ENCODE peak calls at places on chromosomes 11 and 22, in five cellular contexts. Q is H1, F is GM12878, B is SK-N-SH, O is WTC11. N is an unnamed sample.

GRCh38 chr11:39541945-39542351 is 1917.5 kb downstream of the LRRC4C start:
- DNase-seq in B (no peak), Q (peak), O (no peak), F (no peak), N (no peak)

GRCh38 chr11:75582935-75583709 is 21.1 kb downstream of the SERPINH1 start:
- DNase-seq in Q (peak), O (peak), B (peak), F (no peak), N (peak)

GRCh38 chr11:90803366-90803765 is 580.5 kb upstream of the CHORDC1 start:
- DNase-seq in Q (no peak), O (no peak), F (no peak), B (no peak), N (no peak)

GRCh38 chr11:75576445-75577049 is 14.5 kb downstream of the SERPINH1 start:
- DNase-seq in Q (no peak), F (peak), B (no peak), O (peak), N (peak)

GRCh38 chr11:34977039-34977906 is 60.9 kb downstream of the PDHX start:
- DNase-seq in B (no peak), O (no peak), Q (no peak), F (no peak), N (peak)

GRCh38 chr11:106656646-106657045 is 361.6 kb downstream of the GUCY1A2 start:
- DNase-seq in O (no peak), Q (no peak), F (no peak), B (no peak), N (no peak)

GRCh38 chr22:20219667-20220628 is 48.2 kb downstream of the RTN4R start:
- DNase-seq in F (no peak), B (no peak), O (no peak), Q (no peak), N (peak)

GRCh38 chr22:43823353-43823908 is 11.3 kb upstream of the EFCAB6 start:
- DNase-seq in O (no peak), B (no peak), Q (peak), F (no peak), N (no peak)

GRCh38 chr11:126335463-126335760 is 20.1 kb upstream of the ST3GAL4 start:
- DNase-seq in F (no peak), Q (no peak), B (no peak), O (peak), N (no peak)

GRCh38 chr22:39270280-39270679 is 25.5 kb upstream of the PDGFB start:
- DNase-seq in F (no peak), B (no peak), O (no peak), Q (no peak), N (no peak)

GRCh38 chr11:110801328-110801727 is 89.1 kb upstream of the ARHGAP20 start:
- DNase-seq in F (no peak), B (no peak), Q (no peak), O (no peak), N (no peak)

GRCh38 chr11:11787305-11788066 is 54.3 kb upstream of the USP47 start:
- DNase-seq in B (peak), F (peak), O (peak), Q (peak), N (peak)

GRCh38 chr22:37486224-37486845 is at the start of gene MFNG:
- DNase-seq in O (peak), Q (peak), B (peak), F (peak), N (peak)

GRCh38 chr11:57513911-57514537 is 1.5 kb downstream of the SLC43A1 start:
- DNase-seq in Q (no peak), B (peak), F (no peak), O (peak), N (peak)

GRCh38 chr11:28086569-28086968 is 21.4 kb downstream of the KIF18A start:
- DNase-seq in Q (no peak), B (no peak), F (no peak), O (no peak), N (no peak)

GRCh38 chr11:86952933-86953637 is 2.1 kb downstream of the FZD4 start:
- DNase-seq in F (no peak), Q (no peak), B (no peak), O (no peak), N (no peak)

GRCh38 chr11:25733777-25734176 is 598.2 kb upstream of the ANO3 start:
- DNase-seq in O (no peak), F (no peak), B (no peak), Q (no peak), N (no peak)

GRCh38 chr22:37331034-37331428 is 48.7 kb downstream of the CYTH4 start:
- DNase-seq in B (no peak), O (no peak), Q (no peak), F (no peak), N (no peak)

GRCh38 chr11:645536-645935 is 8.5 kb downstream of the DRD4 start:
- DNase-seq in F (no peak), B (no peak), O (no peak), Q (no peak), N (no peak)

GRCh38 chr11:44751066-44751465 is 24.3 kb downstream of the TSPAN18 start:
- DNase-seq in O (no peak), Q (no peak), B (no peak), F (no peak), N (no peak)

GRCh38 chr11:36412781-36413383 is 97.2 kb downstream of the TRAF6 start:
- DNase-seq in F (no peak), Q (no peak), O (no peak), B (no peak), N (no peak)

GRCh38 chr11:134574425-134574824 is 162.4 kb upstream of the B3GAT1 start:
- DNase-seq in O (no peak), Q (peak), F (no peak), B (no peak), N (no peak)

GRCh38 chr11:103842191-103842590 is 194.2 kb upstream of the DDI1 start:
- DNase-seq in B (no peak), O (no peak), Q (no peak), F (no peak), N (no peak)

GRCh38 chr22:40727607-40728325 is 48.5 kb downstream of the MCHR1 start:
- DNase-seq in B (no peak), F (no peak), Q (no peak), O (no peak), N (no peak)

GRCh38 chr22:40728731-40729189 is 49.5 kb downstream of the MCHR1 start:
- DNase-seq in F (no peak), Q (no peak), B (no peak), O (no peak), N (no peak)

GRCh38 chr22:40729284-40729683 is 50.0 kb downstream of the MCHR1 start:
- DNase-seq in B (no peak), Q (no peak), F (no peak), O (no peak), N (no peak)

GRCh38 chr22:40733919-40734318 is 54.6 kb downstream of the MCHR1 start:
- DNase-seq in F (no peak), O (no peak), Q (no peak), B (no peak), N (no peak)

DNA sequence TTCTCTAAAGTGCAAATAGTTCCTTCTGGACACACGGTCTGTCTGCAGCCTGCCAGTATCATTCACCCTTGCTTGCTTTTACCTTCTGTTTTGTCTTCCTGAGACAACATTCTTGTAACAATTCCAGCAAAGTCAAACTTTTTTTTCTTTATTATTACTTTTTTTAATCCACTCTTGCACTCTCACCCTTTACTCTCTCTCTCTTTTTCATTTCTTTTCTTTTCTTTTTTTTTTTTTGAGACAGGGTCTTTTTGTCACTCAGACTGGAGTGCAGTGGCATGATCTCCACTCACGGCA is 53.7 kb downstream of the MCHR1 start:
- DNase-seq in O (no peak), Q (no peak), B (no peak), F (no peak), N (no peak)
- TF ChIP-seq MAX in O (no peak), Q (no peak), B (no peak), F (no peak), N (no peak)

DNA sequence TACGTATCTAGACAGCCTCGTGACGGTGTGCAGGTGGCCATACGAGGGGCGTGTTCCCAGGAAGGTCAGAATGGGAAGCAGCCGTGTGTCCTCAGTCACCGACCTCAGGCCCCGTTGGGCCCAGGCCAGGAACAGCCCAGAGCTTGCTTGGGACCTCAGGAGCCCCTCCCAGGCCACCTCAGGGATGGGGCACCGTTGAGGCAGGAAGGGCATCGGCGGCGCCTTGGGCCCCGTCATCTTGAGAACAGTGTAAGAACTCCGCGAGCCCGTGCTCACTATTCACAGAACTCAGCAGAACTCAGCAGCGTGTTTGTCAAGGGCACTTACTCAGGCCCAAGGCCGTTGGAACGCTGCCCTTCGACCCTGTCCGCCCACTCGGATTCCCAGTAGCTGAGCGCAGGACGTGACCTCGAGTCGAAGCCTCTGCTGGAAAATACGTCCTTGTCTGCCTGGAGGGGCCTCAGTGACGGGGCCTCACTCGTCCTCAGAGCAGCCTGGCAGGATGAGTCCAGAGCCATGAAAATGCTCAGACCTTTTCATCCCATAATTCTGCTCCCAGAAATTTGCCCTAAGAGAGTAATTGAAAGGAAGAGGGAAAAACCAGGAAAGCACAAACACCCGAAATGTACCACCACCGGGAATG is 1134.8 kb downstream of the BRD1 start:
- DNase-seq in Q (no peak), O (no peak), B (no peak), F (no peak), N (no peak)
- TF ChIP-seq MAX in Q (no peak), O (no peak), B (no peak), F (no peak), N (no peak)

DNA sequence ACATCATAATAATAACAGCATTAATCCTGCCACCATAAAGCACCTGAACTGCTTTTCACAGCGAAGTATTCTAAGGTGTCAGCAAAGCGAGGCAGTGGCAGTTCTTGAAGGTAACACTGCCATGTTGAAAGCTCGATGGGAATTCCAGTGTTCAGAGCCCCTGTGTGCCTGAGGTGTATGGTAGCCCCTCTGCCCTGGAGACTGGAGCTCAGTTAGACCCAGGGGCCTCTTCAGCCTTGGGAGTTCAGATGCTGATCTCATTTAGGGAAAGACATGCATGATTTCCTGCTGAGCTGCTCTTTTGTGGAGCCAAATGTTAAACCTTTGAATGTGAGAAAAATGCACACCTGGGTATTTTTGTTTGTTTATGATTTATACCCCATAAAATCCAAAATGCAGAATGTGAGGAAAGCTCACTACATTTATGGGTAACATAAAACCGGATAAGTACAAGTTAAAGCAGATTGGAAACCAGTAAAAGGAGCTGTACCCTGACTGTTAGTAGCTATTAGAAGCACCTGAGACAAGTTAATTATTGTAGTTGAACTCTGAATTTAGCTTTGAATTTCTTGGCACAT is 87.4 kb upstream of the RASSF10 start:
- DNase-seq in O (no peak), B (no peak), F (no peak), Q (no peak), N (no peak)
- TF ChIP-seq MAX in O (no peak), B (no peak), F (no peak), Q (no peak), N (no peak)

GRCh38 chr11:62472063-62472884 is 53.4 kb downstream of the SCGB1A1 start:
- DNase-seq in Q (no peak), O (no peak), B (peak), F (no peak), N (peak)
- TF ChIP-seq MAX in Q (no peak), O (no peak), B (peak), F (no peak), N (no peak)

DNA sequence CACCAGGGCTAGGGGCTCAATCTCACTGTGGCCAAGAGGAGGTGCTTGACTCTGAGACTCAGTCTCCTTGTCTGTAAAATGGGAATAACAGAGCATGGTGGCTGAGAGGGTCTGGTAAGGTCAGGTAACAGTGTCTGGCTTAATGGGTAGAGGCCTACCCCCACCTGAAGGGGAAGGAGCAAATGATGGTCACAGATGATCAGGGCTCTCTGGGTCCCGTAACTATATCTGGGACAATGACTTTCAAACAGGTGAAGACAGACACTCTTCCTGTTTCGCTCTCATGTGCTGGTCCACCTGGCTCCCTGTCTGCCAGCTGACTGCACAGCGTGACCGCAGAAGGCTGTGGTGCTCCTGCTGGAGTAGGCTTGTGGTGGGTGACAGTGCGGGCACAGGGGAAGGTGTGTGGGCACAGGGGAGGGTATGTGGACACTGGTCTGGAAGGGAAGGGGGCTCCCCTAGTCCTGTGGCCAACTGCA is 4.0 kb downstream of the A4GALT start:
- DNase-seq in F (peak), B (no peak), O (no peak), Q (no peak), N (no peak)
- TF ChIP-seq MAX in F (no peak), B (no peak), O (no peak), Q (no peak), N (no peak)

GRCh38 chr11:64206457-64207246 is at the start of gene FERMT3:
- DNase-seq in O (no peak), Q (no peak), F (peak), B (peak), N (peak)
- TF ChIP-seq MAX in O (no peak), Q (no peak), F (no peak), B (no peak), N (peak)

N was measured in NB4.